ENCODE peak calls at places on chromosomes 11 and 22, in five cellular contexts. One of them, this sample, is unnamed.

GRCh38 chr22:27306771-27307170 is 494.8 kb downstream of the MN1 start:
- DNase-seq in hypothalamus: no peak
- DNase-seq in Right ventricle myocardium superior: no peak
- DNase-seq in ureter: no peak
- DNase-seq in activated CD4-positive, alpha-beta T cell treated with anti-CD3 and anti-CD28 coated beads for 24 hours: no peak
- DNase-seq in this sample: no peak

GRCh38 chr22:42214625-42215415 is 55.6 kb downstream of the TCF20 start:
- DNase-seq in hypothalamus: peak
- DNase-seq in Right ventricle myocardium superior: peak
- DNase-seq in activated CD4-positive, alpha-beta T cell treated with anti-CD3 and anti-CD28 coated beads for 24 hours: no peak
- DNase-seq in ureter: no peak
- DNase-seq in this sample: no peak

GRCh38 chr11:13535819-13536218 is 40.0 kb upstream of the PTH start:
- DNase-seq in activated CD4-positive, alpha-beta T cell treated with anti-CD3 and anti-CD28 coated beads for 24 hours: no peak
- DNase-seq in hypothalamus: no peak
- DNase-seq in ureter: no peak
- DNase-seq in Right ventricle myocardium superior: no peak
- DNase-seq in this sample: no peak

GRCh38 chr11:69390561-69390960 is 90.9 kb upstream of the LINC01488 start:
- DNase-seq in ureter: no peak
- DNase-seq in activated CD4-positive, alpha-beta T cell treated with anti-CD3 and anti-CD28 coated beads for 24 hours: no peak
- DNase-seq in Right ventricle myocardium superior: no peak
- DNase-seq in hypothalamus: no peak
- DNase-seq in this sample: no peak

GRCh38 chr11:77039491-77040400 is 5.5 kb downstream of the B3GNT6 start:
- DNase-seq in Right ventricle myocardium superior: peak
- DNase-seq in activated CD4-positive, alpha-beta T cell treated with anti-CD3 and anti-CD28 coated beads for 24 hours: no peak
- DNase-seq in hypothalamus: no peak
- DNase-seq in ureter: no peak
- DNase-seq in this sample: no peak

GRCh38 chr11:130478881-130479280 is 30.4 kb downstream of the ADAMTS15 start:
- DNase-seq in hypothalamus: no peak
- DNase-seq in ureter: no peak
- DNase-seq in activated CD4-positive, alpha-beta T cell treated with anti-CD3 and anti-CD28 coated beads for 24 hours: no peak
- DNase-seq in Right ventricle myocardium superior: no peak
- DNase-seq in this sample: no peak

GRCh38 chr22:31323578-31324550 is 22.3 kb downstream of the PATZ1 start:
- DNase-seq in ureter: no peak
- DNase-seq in activated CD4-positive, alpha-beta T cell treated with anti-CD3 and anti-CD28 coated beads for 24 hours: no peak
- DNase-seq in hypothalamus: no peak
- DNase-seq in Right ventricle myocardium superior: no peak
- DNase-seq in this sample: no peak

GRCh38 chr22:49768961-49769690 is 58.5 kb downstream of the BRD1 start:
- DNase-seq in activated CD4-positive, alpha-beta T cell treated with anti-CD3 and anti-CD28 coated beads for 24 hours: no peak
- DNase-seq in hypothalamus: no peak
- DNase-seq in Right ventricle myocardium superior: no peak
- DNase-seq in ureter: no peak
- DNase-seq in this sample: no peak

GRCh38 chr11:12921580-12922157 is 87.4 kb upstream of the RASSF10 start:
- DNase-seq in Right ventricle myocardium superior: no peak
- DNase-seq in activated CD4-positive, alpha-beta T cell treated with anti-CD3 and anti-CD28 coated beads for 24 hours: no peak
- DNase-seq in ureter: no peak
- DNase-seq in hypothalamus: no peak
- DNase-seq in this sample: no peak

GRCh38 chr22:50271011-50271394 is 823 bp upstream of the MAPK11 start:
- DNase-seq in activated CD4-positive, alpha-beta T cell treated with anti-CD3 and anti-CD28 coated beads for 24 hours: no peak
- DNase-seq in hypothalamus: no peak
- DNase-seq in Right ventricle myocardium superior: no peak
- DNase-seq in ureter: no peak
- DNase-seq in this sample: no peak

GRCh38 chr22:48654492-48654891 is 1173.2 kb downstream of the BRD1 start:
- DNase-seq in hypothalamus: no peak
- DNase-seq in Right ventricle myocardium superior: no peak
- DNase-seq in activated CD4-positive, alpha-beta T cell treated with anti-CD3 and anti-CD28 coated beads for 24 hours: no peak
- DNase-seq in ureter: no peak
- DNase-seq in this sample: no peak

GRCh38 chr11:26993965-26994446 is at the start of gene FIBIN:
- DNase-seq in Right ventricle myocardium superior: peak
- DNase-seq in hypothalamus: no peak
- DNase-seq in ureter: no peak
- DNase-seq in activated CD4-positive, alpha-beta T cell treated with anti-CD3 and anti-CD28 coated beads for 24 hours: no peak
- DNase-seq in this sample: no peak

GRCh38 chr11:110968348-110969062 is 256.3 kb upstream of the ARHGAP20 start:
- DNase-seq in hypothalamus: no peak
- DNase-seq in Right ventricle myocardium superior: no peak
- DNase-seq in ureter: no peak
- DNase-seq in activated CD4-positive, alpha-beta T cell treated with anti-CD3 and anti-CD28 coated beads for 24 hours: no peak
- DNase-seq in this sample: no peak

GRCh38 chr11:1054143-1055108 is 17.9 kb upstream of the MUC6 start:
- DNase-seq in ureter: no peak
- DNase-seq in activated CD4-positive, alpha-beta T cell treated with anti-CD3 and anti-CD28 coated beads for 24 hours: no peak
- DNase-seq in Right ventricle myocardium superior: peak
- DNase-seq in hypothalamus: no peak
- DNase-seq in this sample: no peak

GRCh38 chr22:37803195-37803635 is 4.5 kb upstream of the GCAT start:
- DNase-seq in hypothalamus: no peak
- DNase-seq in Right ventricle myocardium superior: no peak
- DNase-seq in ureter: no peak
- DNase-seq in activated CD4-positive, alpha-beta T cell treated with anti-CD3 and anti-CD28 coated beads for 24 hours: no peak
- DNase-seq in this sample: no peak

GRCh38 chr11:60345489-60345888 is 18.4 kb downstream of the MS4A6E start:
- DNase-seq in Right ventricle myocardium superior: peak
- DNase-seq in ureter: no peak
- DNase-seq in hypothalamus: no peak
- DNase-seq in activated CD4-positive, alpha-beta T cell treated with anti-CD3 and anti-CD28 coated beads for 24 hours: no peak
- DNase-seq in this sample: no peak

GRCh38 chr22:48885271-48885918 is 942.3 kb downstream of the BRD1 start:
- DNase-seq in Right ventricle myocardium superior: peak
- DNase-seq in activated CD4-positive, alpha-beta T cell treated with anti-CD3 and anti-CD28 coated beads for 24 hours: no peak
- DNase-seq in hypothalamus: no peak
- DNase-seq in ureter: peak
- DNase-seq in this sample: no peak

GRCh38 chr11:86288776-86289507 is 13.1 kb upstream of the HIKESHI start:
- DNase-seq in activated CD4-positive, alpha-beta T cell treated with anti-CD3 and anti-CD28 coated beads for 24 hours: no peak
- DNase-seq in ureter: no peak
- DNase-seq in Right ventricle myocardium superior: no peak
- DNase-seq in hypothalamus: no peak
- DNase-seq in this sample: no peak

GRCh38 chr11:11155962-11156815 is 196.9 kb downstream of the CSNK2A3 start:
- DNase-seq in ureter: no peak
- DNase-seq in hypothalamus: no peak
- DNase-seq in Right ventricle myocardium superior: no peak
- DNase-seq in activated CD4-positive, alpha-beta T cell treated with anti-CD3 and anti-CD28 coated beads for 24 hours: no peak
- DNase-seq in this sample: no peak

GRCh38 chr11:65719887-65720236 is 736 bp downstream of the RNASEH2C start:
- DNase-seq in Right ventricle myocardium superior: no peak
- DNase-seq in activated CD4-positive, alpha-beta T cell treated with anti-CD3 and anti-CD28 coated beads for 24 hours: no peak
- DNase-seq in ureter: no peak
- DNase-seq in hypothalamus: no peak
- DNase-seq in this sample: no peak

GRCh38 chr22:31278643-31279326 is 13.5 kb downstream of the PIK3IP1 start:
- DNase-seq in ureter: no peak
- DNase-seq in hypothalamus: no peak
- DNase-seq in Right ventricle myocardium superior: no peak
- DNase-seq in activated CD4-positive, alpha-beta T cell treated with anti-CD3 and anti-CD28 coated beads for 24 hours: no peak
- DNase-seq in this sample: no peak

GRCh38 chr22:27551402-27551801 is 250.2 kb downstream of the MN1 start:
- DNase-seq in Right ventricle myocardium superior: no peak
- DNase-seq in ureter: no peak
- DNase-seq in activated CD4-positive, alpha-beta T cell treated with anti-CD3 and anti-CD28 coated beads for 24 hours: no peak
- DNase-seq in hypothalamus: no peak
- DNase-seq in this sample: no peak

GRCh38 chr11:119522609-119523008 is 99.6 kb upstream of the THY1 start:
- DNase-seq in Right ventricle myocardium superior: no peak
- DNase-seq in ureter: no peak
- DNase-seq in hypothalamus: no peak
- DNase-seq in activated CD4-positive, alpha-beta T cell treated with anti-CD3 and anti-CD28 coated beads for 24 hours: no peak
- DNase-seq in this sample: no peak

GRCh38 chr22:35634981-35635540 is 13.2 kb upstream of the APOL6 start:
- DNase-seq in activated CD4-positive, alpha-beta T cell treated with anti-CD3 and anti-CD28 coated beads for 24 hours: no peak
- DNase-seq in Right ventricle myocardium superior: no peak
- DNase-seq in ureter: no peak
- DNase-seq in hypothalamus: no peak
- DNase-seq in this sample: no peak

GRCh38 chr11:770642-771616 is 6.4 kb downstream of the GATD1 start:
- DNase-seq in hypothalamus: no peak
- DNase-seq in activated CD4-positive, alpha-beta T cell treated with anti-CD3 and anti-CD28 coated beads for 24 hours: no peak
- DNase-seq in ureter: no peak
- DNase-seq in Right ventricle myocardium superior: no peak
- DNase-seq in this sample: no peak

GRCh38 chr22:49240472-49240871 is 587.2 kb downstream of the BRD1 start:
- DNase-seq in hypothalamus: no peak
- DNase-seq in Right ventricle myocardium superior: no peak
- DNase-seq in activated CD4-positive, alpha-beta T cell treated with anti-CD3 and anti-CD28 coated beads for 24 hours: no peak
- DNase-seq in ureter: no peak
- DNase-seq in this sample: no peak

GRCh38 chr11:79043726-79044125 is 397.1 kb downstream of the TENM4 start:
- DNase-seq in hypothalamus: no peak
- DNase-seq in ureter: no peak
- DNase-seq in activated CD4-positive, alpha-beta T cell treated with anti-CD3 and anti-CD28 coated beads for 24 hours: no peak
- DNase-seq in Right ventricle myocardium superior: no peak
- DNase-seq in this sample: no peak

GRCh38 chr11:84290647-84291046 is 1004.5 kb upstream of the CCDC90B start:
- DNase-seq in activated CD4-positive, alpha-beta T cell treated with anti-CD3 and anti-CD28 coated beads for 24 hours: no peak
- DNase-seq in ureter: no peak
- DNase-seq in hypothalamus: no peak
- DNase-seq in Right ventricle myocardium superior: no peak
- DNase-seq in this sample: no peak

GRCh38 chr11:73518195-73518594 is 79.7 kb downstream of the FAM168A start:
- DNase-seq in hypothalamus: no peak
- DNase-seq in ureter: no peak
- DNase-seq in Right ventricle myocardium superior: no peak
- DNase-seq in activated CD4-positive, alpha-beta T cell treated with anti-CD3 and anti-CD28 coated beads for 24 hours: no peak
- DNase-seq in this sample: no peak

GRCh38 chr11:61161190-61162091 is at the start of gene VPS37C:
- DNase-seq in activated CD4-positive, alpha-beta T cell treated with anti-CD3 and anti-CD28 coated beads for 24 hours: peak
- DNase-seq in ureter: peak
- DNase-seq in Right ventricle myocardium superior: peak
- DNase-seq in hypothalamus: peak
- DNase-seq in this sample: peak

GRCh38 chr11:13135385-13136271 is 126.5 kb downstream of the RASSF10 start:
- DNase-seq in activated CD4-positive, alpha-beta T cell treated with anti-CD3 and anti-CD28 coated beads for 24 hours: no peak
- DNase-seq in hypothalamus: peak
- DNase-seq in Right ventricle myocardium superior: no peak
- DNase-seq in ureter: no peak
- DNase-seq in this sample: no peak

GRCh38 chr11:121582296-121582695 is 129.5 kb upstream of the SORL1-AS1 start:
- DNase-seq in Right ventricle myocardium superior: no peak
- DNase-seq in hypothalamus: no peak
- DNase-seq in ureter: no peak
- DNase-seq in activated CD4-positive, alpha-beta T cell treated with anti-CD3 and anti-CD28 coated beads for 24 hours: no peak
- DNase-seq in this sample: no peak

This sample was measured in NCI-H748 treated with DMSO at 0.1 percent for 48 hours.